ENCODE peak calls at places on chromosomes 16 and 17, in four cellular contexts. One of them, this sample, is unnamed.

GRCh38 chr17:4506892-4507291 is 8.2 kb downstream of the SPNS2 start:
- DNase-seq in colonic mucosa: no peak
- DNase-seq in dorsolateral prefrontal cortex: no peak
- DNase-seq in stimulated activated naive CD8-positive, alpha-beta T cell treated with anti-CD3 and anti-CD28 coated beads, Interleukin-15, Interleukin-2, amounts not matched to agents 100 U/mL and 50 U/mL, for 24 hours: no peak
- DNase-seq in this sample: no peak

GRCh38 chr16:25108054-25108453 is 3.5 kb upstream of the LCMT1 start:
- DNase-seq in dorsolateral prefrontal cortex: no peak
- DNase-seq in stimulated activated naive CD8-positive, alpha-beta T cell treated with anti-CD3 and anti-CD28 coated beads, Interleukin-15, Interleukin-2, amounts not matched to agents 100 U/mL and 50 U/mL, for 24 hours: peak; percentile 40
- DNase-seq in colonic mucosa: no peak
- DNase-seq in this sample: no peak

GRCh38 chr16:68506331-68507053 is 32.6 kb upstream of the ZFP90 start:
- DNase-seq in dorsolateral prefrontal cortex: no peak
- DNase-seq in stimulated activated naive CD8-positive, alpha-beta T cell treated with anti-CD3 and anti-CD28 coated beads, Interleukin-15, Interleukin-2, amounts not matched to agents 100 U/mL and 50 U/mL, for 24 hours: no peak
- DNase-seq in colonic mucosa: no peak
- DNase-seq in this sample: no peak

GRCh38 chr16:24943471-24943870 is 71.7 kb downstream of the ARHGAP17 start:
- DNase-seq in colonic mucosa: no peak
- DNase-seq in stimulated activated naive CD8-positive, alpha-beta T cell treated with anti-CD3 and anti-CD28 coated beads, Interleukin-15, Interleukin-2, amounts not matched to agents 100 U/mL and 50 U/mL, for 24 hours: no peak
- DNase-seq in dorsolateral prefrontal cortex: no peak
- DNase-seq in this sample: no peak

GRCh38 chr17:67246648-67247415 is 1.8 kb upstream of the HELZ start:
- DNase-seq in colonic mucosa: peak; percentile 80
- DNase-seq in dorsolateral prefrontal cortex: no peak
- DNase-seq in stimulated activated naive CD8-positive, alpha-beta T cell treated with anti-CD3 and anti-CD28 coated beads, Interleukin-15, Interleukin-2, amounts not matched to agents 100 U/mL and 50 U/mL, for 24 hours: peak; percentile 13
- DNase-seq in this sample: peak; percentile 45

GRCh38 chr17:12712941-12713340 is 47.3 kb downstream of the MYOCD start:
- DNase-seq in stimulated activated naive CD8-positive, alpha-beta T cell treated with anti-CD3 and anti-CD28 coated beads, Interleukin-15, Interleukin-2, amounts not matched to agents 100 U/mL and 50 U/mL, for 24 hours: no peak
- DNase-seq in dorsolateral prefrontal cortex: no peak
- DNase-seq in colonic mucosa: no peak
- DNase-seq in this sample: no peak

GRCh38 chr16:19969284-19969683 is 84.6 kb upstream of the GPRC5B start:
- DNase-seq in stimulated activated naive CD8-positive, alpha-beta T cell treated with anti-CD3 and anti-CD28 coated beads, Interleukin-15, Interleukin-2, amounts not matched to agents 100 U/mL and 50 U/mL, for 24 hours: no peak
- DNase-seq in dorsolateral prefrontal cortex: no peak
- DNase-seq in colonic mucosa: peak; percentile 27
- DNase-seq in this sample: no peak

GRCh38 chr17:76451480-76451879 is 1.5 kb downstream of the UBE2O start:
- DNase-seq in dorsolateral prefrontal cortex: no peak
- DNase-seq in colonic mucosa: no peak
- DNase-seq in stimulated activated naive CD8-positive, alpha-beta T cell treated with anti-CD3 and anti-CD28 coated beads, Interleukin-15, Interleukin-2, amounts not matched to agents 100 U/mL and 50 U/mL, for 24 hours: no peak
- DNase-seq in this sample: no peak

GRCh38 chr16:1923299-1924034 is 5.3 kb upstream of the HS3ST6 start:
- DNase-seq in stimulated activated naive CD8-positive, alpha-beta T cell treated with anti-CD3 and anti-CD28 coated beads, Interleukin-15, Interleukin-2, amounts not matched to agents 100 U/mL and 50 U/mL, for 24 hours: peak; percentile 43
- DNase-seq in colonic mucosa: peak; percentile 74
- DNase-seq in dorsolateral prefrontal cortex: no peak
- DNase-seq in this sample: no peak

GRCh38 chr16:66539628-66540469 is 10.1 kb downstream of the TK2 start:
- DNase-seq in dorsolateral prefrontal cortex: no peak
- DNase-seq in colonic mucosa: no peak
- DNase-seq in stimulated activated naive CD8-positive, alpha-beta T cell treated with anti-CD3 and anti-CD28 coated beads, Interleukin-15, Interleukin-2, amounts not matched to agents 100 U/mL and 50 U/mL, for 24 hours: no peak
- DNase-seq in this sample: no peak

GRCh38 chr17:76268015-76268749 is 3.0 kb downstream of the UBALD2 start:
- DNase-seq in stimulated activated naive CD8-positive, alpha-beta T cell treated with anti-CD3 and anti-CD28 coated beads, Interleukin-15, Interleukin-2, amounts not matched to agents 100 U/mL and 50 U/mL, for 24 hours: peak; percentile 86
- DNase-seq in dorsolateral prefrontal cortex: peak; percentile 69
- DNase-seq in colonic mucosa: peak; percentile 77
- DNase-seq in this sample: peak; percentile 68